ENCODE peak calls at places on chromosome 18, in seven cellular contexts. One of them, this sample, is unnamed. For H3K9me3, the result is how much of the 10 kb centered on the place peaks cover.

GRCh38 chr18:59279722-59280121 is 6.5 kb upstream of the RAX start:
- DNase-seq in H1: no peak
- DNase-seq in K562: no peak
- DNase-seq in HCT116: no peak
- DNase-seq in GM12878: no peak
- DNase-seq in SK-N-SH: no peak
- DNase-seq in HepG2: no peak
- DNase-seq in this sample: no peak

GRCh38 chr18:68355637-68356036 is 359.3 kb downstream of the TMX3 start:
- DNase-seq in SK-N-SH: no peak
- DNase-seq in GM12878: no peak
- DNase-seq in H1: no peak
- DNase-seq in K562: no peak
- DNase-seq in HepG2: no peak
- DNase-seq in HCT116: no peak
- DNase-seq in this sample: no peak

GRCh38 chr18:11324956-11325873 is 175.8 kb upstream of the PIEZO2 start:
- DNase-seq in SK-N-SH: no peak
- DNase-seq in HepG2: peak
- DNase-seq in HCT116: no peak
- DNase-seq in H1: no peak
- DNase-seq in K562: no peak
- DNase-seq in GM12878: peak
- DNase-seq in this sample: no peak

GRCh38 chr18:8957731-8958130 is 144.8 kb upstream of the NDUFV2 start:
- DNase-seq in SK-N-SH: no peak
- DNase-seq in K562: no peak
- DNase-seq in HCT116: no peak
- DNase-seq in GM12878: no peak
- DNase-seq in H1: no peak
- DNase-seq in HepG2: no peak
- DNase-seq in this sample: no peak

GRCh38 chr18:60421356-60422118 is 49.0 kb upstream of the MC4R start:
- DNase-seq in H1: no peak
- DNase-seq in HCT116: no peak
- DNase-seq in SK-N-SH: no peak
- DNase-seq in K562: no peak
- DNase-seq in HepG2: no peak
- DNase-seq in GM12878: no peak
- DNase-seq in this sample: no peak

GRCh38 chr18:1498216-1498615 is 593.5 kb downstream of the ADCYAP1 start:
- DNase-seq in HCT116: no peak
- DNase-seq in SK-N-SH: no peak
- DNase-seq in HepG2: no peak
- DNase-seq in GM12878: no peak
- DNase-seq in H1: no peak
- DNase-seq in K562: no peak
- DNase-seq in this sample: no peak

GRCh38 chr18:57807336-57808117 is 4.4 kb upstream of the ATP8B1 start:
- DNase-seq in SK-N-SH: no peak
- DNase-seq in HCT116: no peak
- DNase-seq in HepG2: no peak
- DNase-seq in GM12878: no peak
- DNase-seq in H1: no peak
- DNase-seq in K562: no peak
- DNase-seq in this sample: no peak

GRCh38 chr18:77086034-77086433 is 46.5 kb downstream of the MBP start:
- DNase-seq in K562: no peak
- DNase-seq in H1: no peak
- DNase-seq in HepG2: no peak
- DNase-seq in HCT116: no peak
- DNase-seq in GM12878: no peak
- DNase-seq in SK-N-SH: no peak
- DNase-seq in this sample: no peak

GRCh38 chr18:48616484-48617255 is 77.8 kb downstream of the CTIF start:
- DNase-seq in SK-N-SH: no peak
- DNase-seq in K562: no peak
- DNase-seq in GM12878: no peak
- DNase-seq in H1: no peak
- DNase-seq in HCT116: no peak
- DNase-seq in HepG2: no peak
- DNase-seq in this sample: no peak

GRCh38 chr18:36993068-36993467 is 164.1 kb downstream of the KIAA1328 start:
- DNase-seq in HCT116: no peak
- DNase-seq in HepG2: no peak
- DNase-seq in H1: no peak
- DNase-seq in GM12878: no peak
- DNase-seq in K562: no peak
- DNase-seq in SK-N-SH: no peak
- DNase-seq in this sample: no peak

GRCh38 chr18:46447323-46447722 is 209.7 kb downstream of the LOXHD1 start:
- DNase-seq in SK-N-SH: no peak
- DNase-seq in HCT116: no peak
- DNase-seq in GM12878: no peak
- DNase-seq in H1: no peak
- DNase-seq in K562: no peak
- DNase-seq in HepG2: no peak
- DNase-seq in this sample: no peak

GRCh38 chr18:58069721-58070292 is 25.8 kb downstream of the NEDD4L start:
- DNase-seq in HepG2: no peak
- DNase-seq in K562: no peak
- DNase-seq in SK-N-SH: no peak
- DNase-seq in HCT116: no peak
- DNase-seq in GM12878: no peak
- DNase-seq in H1: peak
- DNase-seq in this sample: no peak

GRCh38 chr18:46570666-46571065 is 86.4 kb downstream of the LOXHD1 start:
- DNase-seq in HepG2: no peak
- DNase-seq in HCT116: no peak
- DNase-seq in H1: no peak
- DNase-seq in K562: no peak
- DNase-seq in GM12878: no peak
- DNase-seq in SK-N-SH: no peak
- DNase-seq in this sample: no peak

GRCh38 chr18:8252371-8252770 is 356.9 kb upstream of the RAB12 start:
- DNase-seq in SK-N-SH: no peak
- DNase-seq in GM12878: no peak
- DNase-seq in HepG2: no peak
- DNase-seq in H1: no peak
- DNase-seq in HCT116: no peak
- DNase-seq in K562: no peak
- DNase-seq in this sample: no peak

GRCh38 chr18:78719821-78720220 is 259.8 kb upstream of the SALL3 start:
- DNase-seq in GM12878: no peak
- DNase-seq in H1: no peak
- DNase-seq in SK-N-SH: no peak
- DNase-seq in K562: no peak
- DNase-seq in HCT116: no peak
- DNase-seq in HepG2: no peak
- DNase-seq in this sample: no peak

GRCh38 chr18:303011-303410 is 35.2 kb upstream of the THOC1 start:
- DNase-seq in HepG2: no peak
- DNase-seq in SK-N-SH: no peak
- DNase-seq in HCT116: no peak
- DNase-seq in K562: no peak
- DNase-seq in H1: no peak
- DNase-seq in GM12878: no peak
- DNase-seq in this sample: no peak

GRCh38 chr18:75223687-75224347 is 13.2 kb downstream of the TSHZ1 start:
- DNase-seq in K562: no peak
- DNase-seq in HepG2: peak
- DNase-seq in H1: no peak
- DNase-seq in GM12878: no peak
- DNase-seq in SK-N-SH: no peak
- DNase-seq in HCT116: no peak
- DNase-seq in this sample: no peak

GRCh38 chr18:41444943-41445342 is 510.1 kb upstream of the PIK3C3 start:
- DNase-seq in HCT116: no peak
- DNase-seq in H1: no peak
- DNase-seq in HepG2: no peak
- DNase-seq in GM12878: no peak
- DNase-seq in SK-N-SH: no peak
- DNase-seq in K562: no peak
- DNase-seq in this sample: no peak

GRCh38 chr18:37566479-37567060 is 972 bp upstream of the CELF4 start:
- DNase-seq in H1: no peak
- DNase-seq in SK-N-SH: peak
- DNase-seq in K562: no peak
- DNase-seq in HepG2: no peak
- DNase-seq in HCT116: no peak
- DNase-seq in GM12878: no peak
- DNase-seq in this sample: no peak

GRCh38 chr18:11497585-11497984 is 111.8 kb upstream of the SLC35G4 start:
- DNase-seq in GM12878: no peak
- DNase-seq in H1: no peak
- DNase-seq in HepG2: peak
- DNase-seq in SK-N-SH: no peak
- DNase-seq in HCT116: no peak
- DNase-seq in K562: no peak
- DNase-seq in this sample: no peak

GRCh38 chr18:59087391-59087790 is 52.3 kb upstream of the SEC11C start:
- DNase-seq in K562: no peak
- DNase-seq in H1: no peak
- DNase-seq in HCT116: no peak
- DNase-seq in GM12878: no peak
- DNase-seq in SK-N-SH: no peak
- DNase-seq in HepG2: no peak
- DNase-seq in this sample: no peak

GRCh38 chr18:50614838-50615237 is 55.0 kb downstream of the MAPK4 start:
- DNase-seq in HepG2: peak
- DNase-seq in H1: no peak
- DNase-seq in GM12878: no peak
- DNase-seq in SK-N-SH: no peak
- DNase-seq in HCT116: no peak
- DNase-seq in K562: no peak
- DNase-seq in this sample: no peak

GRCh38 chr18:68791801-68792200 is 6.1 kb upstream of the CCDC102B start:
- DNase-seq in HepG2: peak
- DNase-seq in HCT116: no peak
- DNase-seq in H1: no peak
- DNase-seq in GM12878: no peak
- DNase-seq in SK-N-SH: no peak
- DNase-seq in K562: no peak
- DNase-seq in this sample: no peak

GRCh38 chr18:66761166-66761565 is 157.3 kb upstream of the CDH19 start:
- DNase-seq in K562: no peak
- DNase-seq in SK-N-SH: no peak
- DNase-seq in H1: no peak
- DNase-seq in GM12878: no peak
- DNase-seq in HepG2: no peak
- DNase-seq in HCT116: no peak
- DNase-seq in this sample: no peak
- H3K9me3 ChIP-seq in K562: under half
- H3K9me3 ChIP-seq in SK-N-SH: under half
- H3K9me3 ChIP-seq in H1: under half
- H3K9me3 ChIP-seq in GM12878: under half
- H3K9me3 ChIP-seq in HepG2: under half
- H3K9me3 ChIP-seq in HCT116: under half
- H3K9me3 ChIP-seq in this sample: under half

GRCh38 chr18:10051877-10052631 is 138.2 kb downstream of the VAPA start:
- DNase-seq in SK-N-SH: no peak
- DNase-seq in K562: no peak
- DNase-seq in GM12878: no peak
- DNase-seq in H1: no peak
- DNase-seq in HCT116: no peak
- DNase-seq in HepG2: peak
- DNase-seq in this sample: no peak
- TF ChIP-seq SIN3A in SK-N-SH: no peak
- TF ChIP-seq SIN3A in K562: no peak
- TF ChIP-seq SIN3A in GM12878: no peak
- TF ChIP-seq SIN3A in H1: no peak
- TF ChIP-seq SIN3A in HCT116: no peak
- TF ChIP-seq SIN3A in HepG2: no peak
- TF ChIP-seq SIN3A in this sample: no peak

GRCh38 chr18:63150326-63150725 is 169.2 kb downstream of the BCL2 start:
- DNase-seq in HepG2: no peak
- DNase-seq in GM12878: no peak
- DNase-seq in HCT116: no peak
- DNase-seq in SK-N-SH: no peak
- DNase-seq in H1: no peak
- DNase-seq in K562: no peak
- DNase-seq in this sample: no peak

GRCh38 chr18:63147010-63147409 is 172.6 kb downstream of the BCL2 start:
- DNase-seq in HCT116: no peak
- DNase-seq in H1: no peak
- DNase-seq in SK-N-SH: no peak
- DNase-seq in GM12878: no peak
- DNase-seq in K562: no peak
- DNase-seq in HepG2: no peak
- DNase-seq in this sample: no peak

GRCh38 chr18:63147973-63148372 is 171.6 kb downstream of the BCL2 start:
- DNase-seq in K562: no peak
- DNase-seq in GM12878: no peak
- DNase-seq in HepG2: no peak
- DNase-seq in SK-N-SH: no peak
- DNase-seq in H1: no peak
- DNase-seq in HCT116: no peak
- DNase-seq in this sample: no peak

GRCh38 chr18:63149200-63149587 is 170.4 kb downstream of the BCL2 start:
- DNase-seq in H1: no peak
- DNase-seq in K562: no peak
- DNase-seq in HepG2: no peak
- DNase-seq in SK-N-SH: no peak
- DNase-seq in GM12878: no peak
- DNase-seq in HCT116: no peak
- DNase-seq in this sample: no peak

DNA sequence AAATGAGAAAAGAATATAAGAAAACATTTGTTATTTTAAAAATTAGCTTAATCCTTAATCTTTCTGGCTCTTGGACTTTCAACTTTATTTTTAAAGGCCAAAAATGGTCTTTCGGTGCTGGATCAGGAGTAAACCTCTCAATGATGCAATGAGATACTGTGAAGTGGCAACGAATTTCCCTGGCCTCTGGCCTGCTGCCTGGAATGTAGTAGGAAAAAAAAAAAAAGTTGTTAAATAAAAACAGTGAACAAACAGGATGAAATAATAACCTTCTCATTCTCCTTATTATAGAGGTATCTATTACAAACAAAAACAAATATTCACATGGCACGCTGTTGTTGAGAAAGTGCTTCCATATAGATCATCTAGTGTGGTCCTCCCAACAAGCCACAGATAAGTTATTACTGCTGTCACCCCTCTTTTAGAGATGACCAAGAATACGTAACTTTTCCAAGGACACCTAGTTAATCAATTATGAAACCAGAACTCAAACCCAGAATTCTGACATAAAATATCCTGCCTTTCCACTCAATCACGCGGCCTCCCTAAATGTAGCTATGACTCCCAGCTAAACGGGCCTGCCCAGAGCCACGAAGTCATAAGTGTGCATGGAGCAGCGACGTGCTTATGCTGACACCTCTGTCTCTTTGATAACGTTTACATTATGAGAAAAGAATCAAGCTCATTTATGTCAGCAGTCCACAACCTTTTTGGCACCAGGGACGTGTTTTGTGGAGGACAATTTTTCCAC is 170.9 kb downstream of the BCL2 start:
- DNase-seq in K562: no peak
- DNase-seq in H1: no peak
- DNase-seq in HCT116: no peak
- DNase-seq in HepG2: no peak
- DNase-seq in GM12878: no peak
- DNase-seq in SK-N-SH: no peak
- DNase-seq in this sample: no peak
- H3K27ac ChIP-seq in K562: no peak
- H3K27ac ChIP-seq in H1: no peak
- H3K27ac ChIP-seq in HCT116: no peak
- H3K27ac ChIP-seq in HepG2: no peak
- H3K27ac ChIP-seq in GM12878: peak
- H3K27ac ChIP-seq in SK-N-SH: no peak
- H3K27ac ChIP-seq in this sample: no peak

GRCh38 chr18:65124633-65125032 is 626.2 kb upstream of the CDH7 start:
- DNase-seq in GM12878: no peak
- DNase-seq in HepG2: no peak
- DNase-seq in SK-N-SH: no peak
- DNase-seq in H1: no peak
- DNase-seq in K562: no peak
- DNase-seq in HCT116: no peak
- DNase-seq in this sample: no peak
- H3K9me3 ChIP-seq in GM12878: under half
- H3K9me3 ChIP-seq in HepG2: half or more
- H3K9me3 ChIP-seq in SK-N-SH: under half
- H3K9me3 ChIP-seq in H1: under half
- H3K9me3 ChIP-seq in K562: under half
- H3K9me3 ChIP-seq in HCT116: under half
- H3K9me3 ChIP-seq in this sample: under half